ENCODE peak calls at places on chromosomes 13 and 19, in eight cellular contexts. Y, O, U, C, K, E, M and Z are unnamed samples.

GRCh38 chr13:107743523-107743922 is 471.8 kb downstream of the LIG4 start:
- DNase-seq in E (no peak), O (no peak), Y (no peak), K (no peak), M (peak), U (no peak), C (no peak), Z (no peak)

GRCh38 chr13:58843567-58843966 is 1212.0 kb downstream of the PCDH17 start:
- DNase-seq in U (no peak), O (no peak), Y (no peak), M (no peak), K (no peak), E (no peak), C (no peak), Z (no peak)

GRCh38 chr13:32878172-32878571 is 138.1 kb upstream of the KL start:
- DNase-seq in K (peak), Y (no peak), C (no peak), O (no peak), M (peak), E (no peak), U (no peak), Z (no peak)

GRCh38 chr19:15418112-15418587 is 638 bp downstream of the AKAP8L start:
- DNase-seq in O (peak), E (no peak), K (no peak), M (peak), Y (no peak), U (peak), C (no peak), Z (no peak)

GRCh38 chr19:48616491-48617056 is 1.7 kb upstream of the FAM83E start:
- DNase-seq in E (no peak), U (no peak), C (no peak), Y (no peak), M (no peak), K (no peak), O (no peak), Z (no peak)

GRCh38 chr13:19184176-19184575 is 2.6 kb upstream of the TUBA3C start:
- DNase-seq in M (no peak), C (no peak), O (no peak), Y (no peak), E (no peak), K (no peak), U (no peak), Z (peak)

GRCh38 chr19:4391701-4392543 is 8.4 kb downstream of the SH3GL1 start:
- DNase-seq in M (peak), K (peak), C (no peak), O (no peak), Y (no peak), U (no peak), E (peak), Z (no peak)

GRCh38 chr13:32426191-32426980 is 1.5 kb downstream of the N4BP2L1 start:
- DNase-seq in Y (no peak), E (no peak), O (no peak), U (no peak), C (no peak), K (peak), M (peak), Z (no peak)

GRCh38 chr19:10292206-10292788 is 2.5 kb downstream of the ICAM5 start:
- DNase-seq in E (peak), U (no peak), Y (no peak), K (peak), C (peak), M (peak), O (no peak), Z (peak)

GRCh38 chr19:5680083-5680436 is 256 bp downstream of the MICOS13 start:
- DNase-seq in M (peak), K (peak), C (no peak), O (no peak), Y (no peak), E (peak), U (peak), Z (no peak)

GRCh38 chr19:2099937-2100718 is 3.4 kb downstream of the IZUMO4 start:
- DNase-seq in C (no peak), U (no peak), K (no peak), Y (no peak), O (no peak), M (no peak), E (no peak), Z (no peak)

GRCh38 chr13:50654341-50654740 is 189.2 kb downstream of the DLEU7 start:
- DNase-seq in E (no peak), C (no peak), Y (no peak), K (no peak), U (no peak), O (no peak), M (no peak), Z (no peak)

GRCh38 chr19:11405846-11406643 is 13.1 kb downstream of the RGL3 start:
- DNase-seq in C (no peak), Y (no peak), E (no peak), U (no peak), O (no peak), K (no peak), M (no peak), Z (no peak)

GRCh38 chr19:55519461-55520311 is 17.2 kb downstream of the SBK2 start:
- DNase-seq in C (no peak), E (no peak), O (no peak), U (no peak), K (peak), Y (no peak), M (peak), Z (no peak)

GRCh38 chr13:107845911-107846310 is 369.4 kb downstream of the LIG4 start:
- DNase-seq in Y (no peak), K (no peak), U (no peak), E (no peak), C (no peak), O (no peak), M (no peak), Z (no peak)

GRCh38 chr13:94395889-94396288 is 83.6 kb downstream of the DCT start:
- DNase-seq in Y (no peak), U (no peak), O (no peak), K (no peak), M (no peak), E (no peak), C (no peak), Z (no peak)

GRCh38 chr13:59873856-59874255 is 289.9 kb downstream of the DIAPH3 start:
- DNase-seq in Y (no peak), U (no peak), E (no peak), O (no peak), C (no peak), K (no peak), M (no peak), Z (no peak)